ENCODE peak calls at places on chromosome 13, in four cellular contexts. N, O, T and K are unnamed samples.

GRCh38 chr13:99303863-99304521 is 3.2 kb downstream of the GPR183 start:
- DNase-seq in O (no peak), T (peak), N (peak), K (no peak)

GRCh38 chr13:33649212-33649917 is 168.6 kb upstream of the RFC3 start:
- DNase-seq in T (no peak), O (no peak), N (no peak), K (no peak)

GRCh38 chr13:104799152-104799551 is 1732.9 kb upstream of the SLC10A2 start:
- DNase-seq in T (no peak), N (no peak), O (no peak), K (no peak)

GRCh38 chr13:78862460-78862859 is 203.5 kb upstream of the OBI1 start:
- DNase-seq in T (no peak), O (no peak), N (no peak), K (no peak)

GRCh38 chr13:35198821-35199220 is 256.8 kb downstream of the NBEA start:
- DNase-seq in O (no peak), N (no peak), T (no peak), K (no peak)

GRCh38 chr13:25803626-25804025 is 248.2 kb downstream of the SHISA2 start:
- DNase-seq in T (no peak), O (no peak), N (no peak), K (no peak)

GRCh38 chr13:43484432-43485225 is 302.1 kb downstream of the ENOX1 start:
- DNase-seq in T (no peak), O (no peak), N (no peak), K (no peak)

GRCh38 chr13:100100115-100100879 is 11.4 kb downstream of the PCCA start:
- DNase-seq in O (no peak), N (no peak), T (no peak), K (no peak)

GRCh38 chr13:107864543-107865460 is 350.5 kb downstream of the LIG4 start:
- DNase-seq in N (no peak), O (no peak), T (no peak), K (no peak)

GRCh38 chr13:51292000-51292550 is 47.4 kb upstream of the SERPINE3 start:
- DNase-seq in T (no peak), N (no peak), O (no peak), K (no peak)

GRCh38 chr13:87661471-87661870 is 9.7 kb upstream of the SLITRK5 start:
- DNase-seq in O (no peak), T (no peak), N (no peak), K (no peak)

GRCh38 chr13:36131931-36132297 is 732 bp upstream of the DCLK1 start:
- DNase-seq in O (no peak), T (peak), N (no peak), K (no peak)

GRCh38 chr13:99356216-99357089 is 49.3 kb upstream of the GPR183 start:
- DNase-seq in O (peak), T (no peak), N (no peak), K (no peak)

GRCh38 chr13:113801289-113801961 is 42.4 kb downstream of the TMEM255B start:
- DNase-seq in T (no peak), N (no peak), O (no peak), K (no peak)

GRCh38 chr13:76889254-76889653 is 3.0 kb upstream of the KCTD12 start:
- DNase-seq in N (no peak), O (no peak), T (no peak), K (no peak)

GRCh38 chr13:95898256-95898655 is 154.9 kb downstream of the UGGT2 start:
- DNase-seq in O (no peak), T (no peak), N (no peak), K (no peak)

GRCh38 chr13:94704347-94705080 is 7.8 kb downstream of the SOX21 start:
- DNase-seq in N (no peak), T (no peak), O (no peak), K (no peak)

GRCh38 chr13:46348976-46349375 is 38.1 kb downstream of the RUBCNL start:
- DNase-seq in N (no peak), T (no peak), O (no peak), K (no peak)

GRCh38 chr13:62910541-62910940 is 1494.9 kb upstream of the PCDH20 start:
- DNase-seq in T (no peak), N (no peak), O (no peak), K (no peak)

GRCh38 chr13:40206241-40207109 is 460.0 kb downstream of the FOXO1 start:
- DNase-seq in T (no peak), O (no peak), N (no peak), K (no peak)

GRCh38 chr13:40666905-40667621 is 622 bp upstream of the FOXO1 start:
- DNase-seq in T (peak), N (no peak), O (peak), K (no peak)

GRCh38 chr13:68272652-68273051 is 1042.5 kb upstream of the PCDH9 start:
- DNase-seq in N (no peak), T (no peak), O (no peak), K (no peak)

GRCh38 chr13:41848435-41849255 is 112.3 kb downstream of the VWA8 start:
- DNase-seq in O (no peak), T (no peak), N (peak), K (no peak)

GRCh38 chr13:110150384-110151091 is 156.4 kb downstream of the COL4A1 start:
- DNase-seq in T (no peak), O (no peak), N (no peak), K (no peak)

GRCh38 chr13:29573190-29573589 is 22.3 kb downstream of the SLC7A1 start:
- DNase-seq in O (peak), N (no peak), T (peak), K (no peak)

GRCh38 chr13:21986602-21987001 is 315.7 kb downstream of the FGF9 start:
- DNase-seq in N (no peak), T (no peak), O (no peak), K (no peak)

GRCh38 chr13:77696006-77696862 is 1.3 kb upstream of the SLAIN1 start:
- DNase-seq in T (no peak), N (no peak), O (no peak), K (no peak)

GRCh38 chr13:49652691-49653305 is 24.5 kb downstream of the ARL11 start:
- DNase-seq in O (no peak), N (no peak), T (peak), K (no peak)

GRCh38 chr13:112443191-112444000 is 67.2 kb downstream of the SPACA7 start:
- DNase-seq in N (no peak), T (no peak), O (no peak), K (no peak)